ENCODE peak calls at places on chromosome 22, in five cellular contexts. One of them, this sample, is unnamed.

GRCh38 chr22:35317680-35318290 is 18.1 kb downstream of the TOM1 start:
- DNase-seq in mesenchymal stem cell: no peak
- DNase-seq in mesendoderm: no peak
- DNase-seq in IMR-90: no peak
- DNase-seq in H9: no peak
- DNase-seq in this sample: no peak

GRCh38 chr22:46507451-46508390 is 29.7 kb downstream of the CELSR1 start:
- DNase-seq in mesenchymal stem cell: no peak
- DNase-seq in IMR-90: no peak
- DNase-seq in H9: no peak
- DNase-seq in mesendoderm: no peak
- DNase-seq in this sample: no peak

GRCh38 chr22:46574993-46575914 is 37.8 kb upstream of the CELSR1 start:
- DNase-seq in H9: peak; percentile 61
- DNase-seq in mesendoderm: peak; percentile 91
- DNase-seq in mesenchymal stem cell: peak; percentile 50
- DNase-seq in IMR-90: no peak
- DNase-seq in this sample: no peak

GRCh38 chr22:39800790-39801540 is 92.6 kb downstream of the ENTHD1 start:
- DNase-seq in mesenchymal stem cell: no peak
- DNase-seq in IMR-90: no peak
- DNase-seq in mesendoderm: peak; percentile 71
- DNase-seq in H9: no peak
- DNase-seq in this sample: no peak

GRCh38 chr22:29726104-29726503 is 6.3 kb downstream of the CABP7 start:
- DNase-seq in mesendoderm: no peak
- DNase-seq in H9: no peak
- DNase-seq in mesenchymal stem cell: no peak
- DNase-seq in IMR-90: no peak
- DNase-seq in this sample: no peak

GRCh38 chr22:22213231-22213630 is 31.4 kb upstream of the VPREB1 start:
- DNase-seq in H9: no peak
- DNase-seq in mesendoderm: no peak
- DNase-seq in IMR-90: peak; percentile 40
- DNase-seq in mesenchymal stem cell: no peak
- DNase-seq in this sample: no peak

GRCh38 chr22:22086501-22087158 is 104.0 kb upstream of the TOP3B start:
- DNase-seq in mesenchymal stem cell: peak; percentile 14
- DNase-seq in H9: no peak
- DNase-seq in IMR-90: peak; percentile 54
- DNase-seq in mesendoderm: no peak
- DNase-seq in this sample: no peak

GRCh38 chr22:22203048-22203971 is 41.3 kb upstream of the VPREB1 start:
- DNase-seq in IMR-90: no peak
- DNase-seq in mesendoderm: no peak
- DNase-seq in H9: no peak
- DNase-seq in mesenchymal stem cell: no peak
- DNase-seq in this sample: no peak

GRCh38 chr22:21100149-21101032 is 54.6 kb downstream of the LRRC74B start:
- DNase-seq in H9: no peak
- DNase-seq in mesendoderm: peak; percentile 21
- DNase-seq in IMR-90: peak; percentile 38
- DNase-seq in mesenchymal stem cell: no peak
- DNase-seq in this sample: no peak

GRCh38 chr22:29342577-29343312 is 27.2 kb upstream of the RASL10A start:
- DNase-seq in IMR-90: no peak
- DNase-seq in H9: no peak
- DNase-seq in mesendoderm: no peak
- DNase-seq in mesenchymal stem cell: no peak
- DNase-seq in this sample: no peak

GRCh38 chr22:45671051-45671782 is 417 bp upstream of the ATXN10 start:
- DNase-seq in H9: peak; percentile 90
- DNase-seq in mesenchymal stem cell: peak; percentile 34
- DNase-seq in IMR-90: no peak
- DNase-seq in mesendoderm: peak; percentile 41
- DNase-seq in this sample: peak; percentile 24

GRCh38 chr22:29198240-29198639 is 7.5 kb upstream of the EMID1 start:
- DNase-seq in mesenchymal stem cell: no peak
- DNase-seq in IMR-90: no peak
- DNase-seq in mesendoderm: no peak
- DNase-seq in H9: no peak
- DNase-seq in this sample: no peak

GRCh38 chr22:19097518-19097917 is 24.7 kb downstream of the DGCR2 start:
- DNase-seq in IMR-90: no peak
- DNase-seq in H9: no peak
- DNase-seq in mesendoderm: no peak
- DNase-seq in mesenchymal stem cell: no peak
- DNase-seq in this sample: no peak

GRCh38 chr22:48838846-48839730 is 988.6 kb downstream of the BRD1 start:
- DNase-seq in IMR-90: no peak
- DNase-seq in mesenchymal stem cell: no peak
- DNase-seq in mesendoderm: no peak
- DNase-seq in H9: no peak
- DNase-seq in this sample: no peak

GRCh38 chr22:42397332-42398246 is 34.6 kb downstream of the NFAM1 start:
- DNase-seq in H9: no peak
- DNase-seq in mesendoderm: no peak
- DNase-seq in mesenchymal stem cell: no peak
- DNase-seq in IMR-90: no peak
- DNase-seq in this sample: no peak

GRCh38 chr22:20239063-20239950 is 28.8 kb downstream of the RTN4R start:
- DNase-seq in mesendoderm: no peak
- DNase-seq in mesenchymal stem cell: no peak
- DNase-seq in H9: no peak
- DNase-seq in IMR-90: peak; percentile 17
- DNase-seq in this sample: no peak

GRCh38 chr22:42322562-42322926 is 52.1 kb upstream of the TCF20 start:
- DNase-seq in mesenchymal stem cell: no peak
- DNase-seq in IMR-90: no peak
- DNase-seq in mesendoderm: no peak
- DNase-seq in H9: no peak
- DNase-seq in this sample: no peak

GRCh38 chr22:25420925-25421904 is 143.3 kb upstream of the GRK3 start:
- DNase-seq in mesenchymal stem cell: no peak
- DNase-seq in mesendoderm: peak; percentile 76
- DNase-seq in H9: peak; percentile 68
- DNase-seq in IMR-90: no peak
- DNase-seq in this sample: no peak

GRCh38 chr22:44172370-44173108 is 8.2 kb upstream of the PARVG start:
- DNase-seq in mesenchymal stem cell: no peak
- DNase-seq in H9: no peak
- DNase-seq in IMR-90: no peak
- DNase-seq in mesendoderm: no peak
- DNase-seq in this sample: no peak

GRCh38 chr22:33921576-33922181 is 1.4 kb upstream of the LARGE1 start:
- DNase-seq in IMR-90: peak; percentile 60
- DNase-seq in H9: peak; percentile 88
- DNase-seq in mesendoderm: peak; percentile 82
- DNase-seq in mesenchymal stem cell: peak; percentile 83
- DNase-seq in this sample: peak; percentile 86

GRCh38 chr22:29478326-29479276 is 1.4 kb upstream of the NEFH start:
- DNase-seq in H9: peak; percentile 55
- DNase-seq in IMR-90: no peak
- DNase-seq in mesendoderm: peak; percentile 56
- DNase-seq in mesenchymal stem cell: peak; percentile 23
- DNase-seq in this sample: peak; percentile 63

GRCh38 chr22:30210235-30210831 is 36.2 kb downstream of the LIF start:
- DNase-seq in H9: peak; percentile 54
- DNase-seq in IMR-90: peak; percentile 80
- DNase-seq in mesendoderm: peak; percentile 43
- DNase-seq in mesenchymal stem cell: peak; percentile 88
- DNase-seq in this sample: no peak

GRCh38 chr22:41504397-41504796 is 35.5 kb downstream of the ACO2 start:
- DNase-seq in mesendoderm: no peak
- DNase-seq in H9: no peak
- DNase-seq in mesenchymal stem cell: no peak
- DNase-seq in IMR-90: no peak
- DNase-seq in this sample: no peak

GRCh38 chr22:41437198-41437597 is 9.4 kb downstream of the TOB2 start:
- DNase-seq in mesendoderm: no peak
- DNase-seq in IMR-90: no peak
- DNase-seq in H9: no peak
- DNase-seq in mesenchymal stem cell: no peak
- DNase-seq in this sample: no peak

GRCh38 chr22:21014202-21015050 is 539 bp upstream of the P2RX6 start:
- DNase-seq in mesenchymal stem cell: peak; percentile 98
- DNase-seq in H9: peak; percentile 98
- DNase-seq in IMR-90: peak; percentile 88
- DNase-seq in mesendoderm: peak; percentile 98
- DNase-seq in this sample: peak; percentile 95

GRCh38 chr22:28917747-28918543 is 34.6 kb downstream of the ZNRF3 start:
- DNase-seq in IMR-90: peak; percentile 31
- DNase-seq in mesendoderm: peak; percentile 86
- DNase-seq in H9: no peak
- DNase-seq in mesenchymal stem cell: peak; percentile 66
- DNase-seq in this sample: peak; percentile 65

GRCh38 chr22:19622061-19622441 is 92.3 kb upstream of the SEPTIN5 start:
- DNase-seq in IMR-90: no peak
- DNase-seq in mesenchymal stem cell: no peak
- DNase-seq in H9: no peak
- DNase-seq in mesendoderm: no peak
- DNase-seq in this sample: no peak

GRCh38 chr22:38315801-38316339 is 1.4 kb downstream of the CSNK1E start:
- DNase-seq in IMR-90: no peak
- DNase-seq in mesendoderm: no peak
- DNase-seq in H9: no peak
- DNase-seq in mesenchymal stem cell: no peak
- DNase-seq in this sample: no peak
- H3K4ac ChIP-seq in IMR-90: peak overlapping the region; percentile 85
- H3K4ac ChIP-seq in mesendoderm: no peak overlapping the region
- H3K4ac ChIP-seq in H9: no peak overlapping the region
- H3K4ac ChIP-seq in mesenchymal stem cell: peak overlapping the region; percentile 91
- H3K4ac ChIP-seq in this sample: no peak overlapping the region

GRCh38 chr22:26894766-26895485 is 237.5 kb downstream of the MIAT start:
- DNase-seq in mesendoderm: no peak
- DNase-seq in mesenchymal stem cell: peak; percentile 98
- DNase-seq in H9: no peak
- DNase-seq in IMR-90: peak; percentile 92
- DNase-seq in this sample: no peak
- H3K27ac ChIP-seq in mesendoderm: no peak overlapping the region
- H3K27ac ChIP-seq in mesenchymal stem cell: peak overlapping the region; percentile 86
- H3K27ac ChIP-seq in H9: no peak overlapping the region
- H3K27ac ChIP-seq in IMR-90: peak overlapping the region; percentile 94
- H3K27ac ChIP-seq in this sample: no peak overlapping the region

GRCh38 chr22:49971232-49972162 is 10.9 kb downstream of the PIM3 start:
- DNase-seq in mesenchymal stem cell: no peak
- DNase-seq in H9: peak; percentile 47
- DNase-seq in IMR-90: no peak
- DNase-seq in mesendoderm: no peak
- DNase-seq in this sample: no peak

GRCh38 chr22:49972163-49973017 is 11.8 kb downstream of the PIM3 start:
- DNase-seq in H9: peak; percentile 38
- DNase-seq in mesendoderm: no peak
- DNase-seq in IMR-90: no peak
- DNase-seq in mesenchymal stem cell: no peak
- DNase-seq in this sample: no peak

GRCh38 chr22:49970528-49971231 is 10.1 kb downstream of the PIM3 start:
- DNase-seq in H9: peak; percentile 92
- DNase-seq in IMR-90: peak; percentile 97
- DNase-seq in mesendoderm: peak; percentile 98
- DNase-seq in mesenchymal stem cell: peak; percentile 99
- DNase-seq in this sample: peak; percentile 82

GRCh38 chr22:49975543-49976389 is 15.2 kb downstream of the PIM3 start:
- DNase-seq in H9: peak; percentile 60
- DNase-seq in IMR-90: no peak
- DNase-seq in mesenchymal stem cell: no peak
- DNase-seq in mesendoderm: peak; percentile 54
- DNase-seq in this sample: no peak

GRCh38 chr22:49973018-49973965 is 12.7 kb downstream of the PIM3 start:
- DNase-seq in mesenchymal stem cell: peak; percentile 46
- DNase-seq in IMR-90: no peak
- DNase-seq in mesendoderm: peak; percentile 56
- DNase-seq in H9: peak; percentile 35
- DNase-seq in this sample: no peak
- H3K23ac ChIP-seq in mesenchymal stem cell: no peak overlapping the region
- H3K23ac ChIP-seq in IMR-90: peak overlapping the region; percentile 70
- H3K23ac ChIP-seq in mesendoderm: no peak overlapping the region
- H3K23ac ChIP-seq in H9: no peak overlapping the region
- H3K23ac ChIP-seq in this sample: no peak overlapping the region

DNA sequence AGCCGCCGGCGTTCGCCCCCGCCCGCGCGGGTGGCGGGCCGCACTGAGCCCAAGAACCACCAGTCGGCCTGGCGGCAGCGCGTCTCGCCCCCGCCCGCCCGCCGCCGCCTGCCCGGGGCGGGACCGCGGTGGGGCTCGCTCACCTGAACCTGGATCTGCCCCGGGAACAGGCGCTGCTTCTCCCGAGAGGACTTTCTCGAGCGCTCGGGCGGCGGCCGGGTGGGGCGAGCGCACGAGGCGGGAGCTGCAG is 178 bp downstream of the MYH9 start:
- DNase-seq in IMR-90: no peak
- DNase-seq in mesenchymal stem cell: no peak
- DNase-seq in H9: no peak
- DNase-seq in mesendoderm: no peak
- DNase-seq in this sample: no peak
- H3K4ac ChIP-seq in IMR-90: peak overlapping the region; percentile 71
- H3K4ac ChIP-seq in mesenchymal stem cell: peak overlapping the region; percentile 99
- H3K4ac ChIP-seq in H9: no peak overlapping the region
- H3K4ac ChIP-seq in mesendoderm: peak overlapping the region; percentile 90
- H3K4ac ChIP-seq in this sample: peak overlapping the region; percentile 71

GRCh38 chr22:24089951-24090350 is 78.8 kb downstream of the CABIN1 start:
- DNase-seq in mesendoderm: no peak
- DNase-seq in H9: no peak
- DNase-seq in mesenchymal stem cell: no peak
- DNase-seq in IMR-90: no peak
- DNase-seq in this sample: no peak

GRCh38 chr22:24093855-24094254 is 82.8 kb downstream of the CABIN1 start:
- DNase-seq in mesenchymal stem cell: no peak
- DNase-seq in H9: no peak
- DNase-seq in IMR-90: no peak
- DNase-seq in mesendoderm: peak; percentile 16
- DNase-seq in this sample: no peak

GRCh38 chr22:24088796-24089195 is 77.7 kb downstream of the CABIN1 start:
- DNase-seq in IMR-90: peak; percentile 55
- DNase-seq in mesenchymal stem cell: peak; percentile 13
- DNase-seq in H9: no peak
- DNase-seq in mesendoderm: peak; percentile 27
- DNase-seq in this sample: no peak

GRCh38 chr22:24090581-24090980 is 79.5 kb downstream of the CABIN1 start:
- DNase-seq in mesenchymal stem cell: no peak
- DNase-seq in H9: no peak
- DNase-seq in mesendoderm: no peak
- DNase-seq in IMR-90: peak; percentile 16
- DNase-seq in this sample: no peak

GRCh38 chr22:24091551-24092420 is 80.7 kb downstream of the CABIN1 start:
- DNase-seq in H9: no peak
- DNase-seq in mesendoderm: no peak
- DNase-seq in mesenchymal stem cell: no peak
- DNase-seq in IMR-90: no peak
- DNase-seq in this sample: no peak
- H3K27ac ChIP-seq in H9: no peak overlapping the region
- H3K27ac ChIP-seq in mesendoderm: no peak overlapping the region
- H3K27ac ChIP-seq in mesenchymal stem cell: no peak overlapping the region
- H3K27ac ChIP-seq in IMR-90: no peak overlapping the region
- H3K27ac ChIP-seq in this sample: no peak overlapping the region

This sample was measured in neuronal stem cell.